ENCODE peak calls at places on chromosome 18, in six cellular contexts. Q is NCI-H2081; V is EH; S is T-cell; O is RWPE1; M is activated CD4-positive, alpha-beta memory T cell treated with anti-CD3 and anti-CD28 coated beads for 36 hours. L is an unnamed sample.

GRCh38 chr18:51275712-51276473 is 78.4 kb upstream of the MEX3C start:
- DNase-seq in M (no peak), V (peak; percentile 7), S (no peak), Q (no peak), O (no peak), L (no peak)

GRCh38 chr18:13872932-13873331 is 42.4 kb downstream of the MC2R start:
- DNase-seq in S (no peak), O (no peak), Q (no peak), M (no peak), V (no peak), L (no peak)

GRCh38 chr18:3594760-3595241 is 144.8 kb downstream of the TGIF1 start:
- DNase-seq in O (no peak), S (no peak), Q (peak; percentile 7), M (peak; percentile 57), V (peak; percentile 60), L (peak; percentile 4)

GRCh38 chr18:61608306-61608705 is 275.1 kb downstream of the CDH20 start:
- DNase-seq in Q (no peak), O (no peak), M (no peak), S (no peak), V (peak; percentile 64), L (no peak)

GRCh38 chr18:58727776-58728500 is 56.7 kb downstream of the MALT1 start:
- DNase-seq in Q (no peak), M (no peak), O (no peak), V (peak; percentile 29), S (no peak), L (no peak)

GRCh38 chr18:2111456-2111855 is 459.8 kb downstream of the METTL4 start:
- DNase-seq in Q (no peak), O (peak; percentile 23), V (peak; percentile 76), M (no peak), S (no peak), L (no peak)

GRCh38 chr18:12038082-12038660 is 55.5 kb upstream of the ANKRD62 start:
- DNase-seq in M (peak; percentile 41), V (peak; percentile 31), S (no peak), O (no peak), Q (no peak), L (no peak)

GRCh38 chr18:44824884-44825283 is 144.2 kb downstream of the SETBP1 start:
- DNase-seq in O (no peak), S (no peak), M (no peak), V (no peak), Q (no peak), L (no peak)

GRCh38 chr18:68660355-68661183 is 54.3 kb downstream of the TMX3 start:
- DNase-seq in M (no peak), O (peak; percentile 32), S (no peak), V (peak; percentile 65), Q (peak; percentile 44), L (no peak)

GRCh38 chr18:2979871-2980606 is 32.9 kb downstream of the LPIN2 start:
- DNase-seq in S (no peak), Q (no peak), V (peak; percentile 54), M (peak; percentile 61), O (no peak), L (no peak)

GRCh38 chr18:52237551-52237950 is 102.4 kb upstream of the DCC start:
- DNase-seq in O (peak; percentile 56), S (no peak), M (no peak), Q (no peak), V (no peak), L (no peak)

GRCh38 chr18:37710731-37711130 is 145.1 kb upstream of the CELF4 start:
- DNase-seq in S (no peak), O (no peak), M (no peak), Q (no peak), V (no peak), L (no peak)

GRCh38 chr18:5582054-5582453 is 38.3 kb upstream of the EPB41L3 start:
- DNase-seq in O (no peak), V (peak; percentile 37), M (no peak), Q (no peak), S (no peak), L (no peak)

L was measured in CD4-positive, alpha-beta T cell.